ENCODE peak calls at places on chromosomes 6 and 20, in eight cellular contexts. D is AG09309; C is CD8-positive, alpha-beta memory T cell; G is natural killer cell; A is amygdala; M is NCI-H1048; H is IMR-90; E is osteocyte. J is an unnamed sample.

GRCh38 chr6:39923394-39923793 is 10.9 kb downstream of the MOCS1 start:
- DNase-seq in D (no peak), C (no peak), G (no peak), A (no peak), M (no peak), H (no peak), E (no peak), J (no peak)

GRCh38 chr20:4046311-4046924 is 31.1 kb upstream of the RNF24 start:
- DNase-seq in D (no peak), C (no peak), G (no peak), A (no peak), M (no peak), H (no peak), E (no peak), J (no peak)

GRCh38 chr6:139903411-139904157 is 529.1 kb upstream of the CITED2 start:
- DNase-seq in D (no peak), C (no peak), G (no peak), A (no peak), M (no peak), H (no peak), E (no peak), J (no peak)

GRCh38 chr6:121550491-121551010 is 115.1 kb downstream of the GJA1 start:
- DNase-seq in D (no peak), C (no peak), G (no peak), A (no peak), M (no peak), H (no peak), E (no peak), J (no peak)

GRCh38 chr20:51760905-51761544 is 7.2 kb downstream of the ATP9A start:
- DNase-seq in D (no peak), C (no peak), G (no peak), A (no peak), M (no peak), H (peak), E (no peak), J (no peak)

GRCh38 chr6:127458817-127459216 is 372 bp downstream of the KIAA0408 start:
- DNase-seq in D (no peak), C (no peak), G (no peak), A (no peak), M (no peak), H (peak), E (no peak), J (no peak)

GRCh38 chr6:2818593-2818992 is 23.1 kb downstream of the SERPINB1 start:
- DNase-seq in D (no peak), C (no peak), G (no peak), A (no peak), M (no peak), H (peak), E (no peak), J (no peak)

GRCh38 chr6:143064996-143065683 is 4.5 kb downstream of the AIG1 start:
- DNase-seq in D (no peak), C (no peak), G (no peak), A (no peak), M (no peak), H (no peak), E (no peak), J (no peak)

GRCh38 chr6:14784596-14785360 is 461.1 kb upstream of the JARID2 start:
- DNase-seq in D (no peak), C (no peak), G (no peak), A (no peak), M (no peak), H (no peak), E (no peak), J (no peak)

GRCh38 chr6:155936551-155936950 is 480.9 kb upstream of the NOX3 start:
- DNase-seq in D (no peak), C (no peak), G (no peak), A (no peak), M (no peak), H (no peak), E (no peak), J (no peak)

GRCh38 chr6:147909645-147910044 is 401.2 kb downstream of the SAMD5 start:
- DNase-seq in D (peak), C (no peak), G (no peak), A (no peak), M (no peak), H (peak), E (no peak), J (no peak)

GRCh38 chr6:37675100-37675499 is 22.6 kb downstream of the MDGA1 start:
- DNase-seq in D (no peak), C (no peak), G (no peak), A (no peak), M (no peak), H (no peak), E (no peak), J (no peak)

GRCh38 chr6:83867527-83868161 is 8.2 kb downstream of the CYB5R4 start:
- DNase-seq in D (peak), C (no peak), G (peak), A (no peak), M (no peak), H (peak), E (no peak), J (no peak)

GRCh38 chr6:130969807-130970491 is 93.1 kb downstream of the EPB41L2 start:
- DNase-seq in D (no peak), C (no peak), G (no peak), A (no peak), M (no peak), H (peak), E (no peak), J (no peak)

GRCh38 chr6:28565823-28566526 is 40.3 kb downstream of the GPX5 start:
- DNase-seq in D (no peak), C (no peak), G (no peak), A (no peak), M (no peak), H (no peak), E (no peak), J (no peak)

GRCh38 chr6:93677297-93677965 is 258.1 kb upstream of the EPHA7 start:
- DNase-seq in D (no peak), C (no peak), G (no peak), A (no peak), M (no peak), H (no peak), E (no peak), J (no peak)